ENCODE peak calls at places on chromosome 6, in five cellular contexts. One of them, this sample, is unnamed.

GRCh38 chr6:41040101-41040910 is 1.3 kb upstream of the UNC5CL start:
- DNase-seq in GM12865: no peak
- DNase-seq in GM23338: no peak
- DNase-seq in A549: peak
- DNase-seq in amniotic stem cell: no peak
- DNase-seq in this sample: no peak

GRCh38 chr6:116157391-116157790 is 31.5 kb upstream of the COL10A1 start:
- DNase-seq in GM12865: no peak
- DNase-seq in GM23338: no peak
- DNase-seq in A549: no peak
- DNase-seq in amniotic stem cell: no peak
- DNase-seq in this sample: no peak

GRCh38 chr6:63249875-63250482 is 38.7 kb downstream of the FKBP1C start:
- DNase-seq in GM12865: no peak
- DNase-seq in GM23338: no peak
- DNase-seq in A549: no peak
- DNase-seq in amniotic stem cell: no peak
- DNase-seq in this sample: no peak

GRCh38 chr6:30716879-30717128 is 277 bp downstream of the MDC1 start:
- DNase-seq in GM12865: no peak
- DNase-seq in GM23338: no peak
- DNase-seq in A549: no peak
- DNase-seq in amniotic stem cell: no peak
- DNase-seq in this sample: no peak

GRCh38 chr6:54988576-54988975 is 142.0 kb downstream of the FAM83B start:
- DNase-seq in GM12865: no peak
- DNase-seq in GM23338: no peak
- DNase-seq in A549: no peak
- DNase-seq in amniotic stem cell: no peak
- DNase-seq in this sample: no peak

GRCh38 chr6:125232466-125232865 is 69.3 kb downstream of the HDDC2 start:
- DNase-seq in GM12865: no peak
- DNase-seq in GM23338: no peak
- DNase-seq in A549: no peak
- DNase-seq in amniotic stem cell: no peak
- DNase-seq in this sample: no peak

GRCh38 chr6:143410859-143411270 is 39.6 kb downstream of the ADAT2 start:
- DNase-seq in GM12865: no peak
- DNase-seq in GM23338: no peak
- DNase-seq in A549: peak
- DNase-seq in amniotic stem cell: no peak
- DNase-seq in this sample: peak

GRCh38 chr6:2766767-2767314 is 1.6 kb downstream of the WRNIP1 start:
- DNase-seq in GM12865: no peak
- DNase-seq in GM23338: no peak
- DNase-seq in A549: no peak
- DNase-seq in amniotic stem cell: no peak
- DNase-seq in this sample: no peak

GRCh38 chr6:89385846-89386245 is 26.2 kb downstream of the RRAGD start:
- DNase-seq in GM12865: no peak
- DNase-seq in GM23338: no peak
- DNase-seq in A549: no peak
- DNase-seq in amniotic stem cell: no peak
- DNase-seq in this sample: no peak

GRCh38 chr6:121748376-121748775 is 312.9 kb downstream of the GJA1 start:
- DNase-seq in GM12865: no peak
- DNase-seq in GM23338: no peak
- DNase-seq in A549: no peak
- DNase-seq in amniotic stem cell: no peak
- DNase-seq in this sample: no peak

GRCh38 chr6:163352011-163352685 is 62.4 kb upstream of the QKI start:
- DNase-seq in GM12865: no peak
- DNase-seq in GM23338: no peak
- DNase-seq in A549: no peak
- DNase-seq in amniotic stem cell: no peak
- DNase-seq in this sample: no peak

GRCh38 chr6:11702039-11702795 is 76.4 kb downstream of the ADTRP start:
- DNase-seq in GM12865: no peak
- DNase-seq in GM23338: no peak
- DNase-seq in A549: peak
- DNase-seq in amniotic stem cell: no peak
- DNase-seq in this sample: no peak

GRCh38 chr6:72826744-72827438 is 205.0 kb downstream of the KCNQ5 start:
- DNase-seq in GM12865: no peak
- DNase-seq in GM23338: no peak
- DNase-seq in A549: no peak
- DNase-seq in amniotic stem cell: no peak
- DNase-seq in this sample: no peak

GRCh38 chr6:14337157-14337556 is 219.6 kb downstream of the CD83 start:
- DNase-seq in GM12865: no peak
- DNase-seq in GM23338: no peak
- DNase-seq in A549: no peak
- DNase-seq in amniotic stem cell: no peak
- DNase-seq in this sample: no peak

GRCh38 chr6:100965069-100965468 is 83.9 kb upstream of the ASCC3 start:
- DNase-seq in GM12865: no peak
- DNase-seq in GM23338: no peak
- DNase-seq in A549: no peak
- DNase-seq in amniotic stem cell: no peak
- DNase-seq in this sample: no peak

GRCh38 chr6:154457046-154457713 is 53.3 kb downstream of the CNKSR3 start:
- DNase-seq in GM12865: no peak
- DNase-seq in GM23338: no peak
- DNase-seq in A549: no peak
- DNase-seq in amniotic stem cell: no peak
- DNase-seq in this sample: no peak

GRCh38 chr6:292506-293184 is 358 bp downstream of the DUSP22 start:
- DNase-seq in GM12865: peak
- DNase-seq in GM23338: peak
- DNase-seq in A549: peak
- DNase-seq in amniotic stem cell: no peak
- DNase-seq in this sample: no peak